ENCODE peak calls at places on chromosomes 3 and 15, in five cellular contexts. One of them, this sample, is unnamed.

GRCh38 chr15:61571026-61571425 is 341.9 kb upstream of the RORA start:
- DNase-seq in sciatic nerve: no peak
- DNase-seq in glutamatergic neuron: no peak
- DNase-seq in naive thymus-derived CD8-positive, alpha-beta T cell: no peak
- DNase-seq in A172: no peak
- DNase-seq in this sample: no peak

GRCh38 chr3:53516339-53516738 is 21.9 kb downstream of the CACNA1D start:
- DNase-seq in sciatic nerve: no peak
- DNase-seq in glutamatergic neuron: no peak
- DNase-seq in naive thymus-derived CD8-positive, alpha-beta T cell: no peak
- DNase-seq in A172: no peak
- DNase-seq in this sample: no peak

GRCh38 chr3:139202226-139202958 is 141.4 kb upstream of the MRPS22 start:
- DNase-seq in sciatic nerve: no peak
- DNase-seq in glutamatergic neuron: peak
- DNase-seq in naive thymus-derived CD8-positive, alpha-beta T cell: no peak
- DNase-seq in A172: no peak
- DNase-seq in this sample: no peak

GRCh38 chr15:25332306-25332705 is 106.5 kb downstream of the UBE3A start:
- DNase-seq in sciatic nerve: no peak
- DNase-seq in glutamatergic neuron: no peak
- DNase-seq in naive thymus-derived CD8-positive, alpha-beta T cell: no peak
- DNase-seq in A172: no peak
- DNase-seq in this sample: no peak

GRCh38 chr3:142523921-142524566 is 54.5 kb downstream of the ATR start:
- DNase-seq in sciatic nerve: no peak
- DNase-seq in glutamatergic neuron: no peak
- DNase-seq in naive thymus-derived CD8-positive, alpha-beta T cell: no peak
- DNase-seq in A172: no peak
- DNase-seq in this sample: no peak

GRCh38 chr3:184601576-184602405 is 40.2 kb downstream of the EPHB3 start:
- DNase-seq in sciatic nerve: peak
- DNase-seq in glutamatergic neuron: no peak
- DNase-seq in naive thymus-derived CD8-positive, alpha-beta T cell: no peak
- DNase-seq in A172: no peak
- DNase-seq in this sample: no peak

GRCh38 chr3:122857019-122857418 is 62.1 kb downstream of the SLC49A4 start:
- DNase-seq in sciatic nerve: no peak
- DNase-seq in glutamatergic neuron: no peak
- DNase-seq in naive thymus-derived CD8-positive, alpha-beta T cell: no peak
- DNase-seq in A172: no peak
- DNase-seq in this sample: no peak

GRCh38 chr15:59522988-59523461 is 85.0 kb downstream of the FAM81A start:
- DNase-seq in sciatic nerve: no peak
- DNase-seq in glutamatergic neuron: no peak
- DNase-seq in naive thymus-derived CD8-positive, alpha-beta T cell: peak
- DNase-seq in A172: no peak
- DNase-seq in this sample: no peak

GRCh38 chr3:65473746-65474145 is 565.0 kb downstream of the MAGI1 start:
- DNase-seq in sciatic nerve: no peak
- DNase-seq in glutamatergic neuron: no peak
- DNase-seq in naive thymus-derived CD8-positive, alpha-beta T cell: no peak
- DNase-seq in A172: no peak
- DNase-seq in this sample: no peak

GRCh38 chr15:67463488-67463887 is 57.4 kb upstream of the C15orf61 start:
- DNase-seq in sciatic nerve: no peak
- DNase-seq in glutamatergic neuron: no peak
- DNase-seq in naive thymus-derived CD8-positive, alpha-beta T cell: no peak
- DNase-seq in A172: no peak
- DNase-seq in this sample: no peak

GRCh38 chr3:36434682-36435426 is 54.5 kb downstream of the STAC start:
- DNase-seq in sciatic nerve: no peak
- DNase-seq in glutamatergic neuron: no peak
- DNase-seq in naive thymus-derived CD8-positive, alpha-beta T cell: no peak
- DNase-seq in A172: no peak
- DNase-seq in this sample: no peak

GRCh38 chr3:142278451-142278850 is 53.1 kb upstream of the GK5 start:
- DNase-seq in sciatic nerve: no peak
- DNase-seq in glutamatergic neuron: no peak
- DNase-seq in naive thymus-derived CD8-positive, alpha-beta T cell: no peak
- DNase-seq in A172: no peak
- DNase-seq in this sample: no peak

GRCh38 chr3:15797600-15798303 is at the start of gene ANKRD28:
- DNase-seq in sciatic nerve: no peak
- DNase-seq in glutamatergic neuron: no peak
- DNase-seq in naive thymus-derived CD8-positive, alpha-beta T cell: peak
- DNase-seq in A172: peak
- DNase-seq in this sample: no peak

GRCh38 chr15:28001641-28002040 is 97.5 kb downstream of the OCA2 start:
- DNase-seq in sciatic nerve: no peak
- DNase-seq in glutamatergic neuron: no peak
- DNase-seq in naive thymus-derived CD8-positive, alpha-beta T cell: no peak
- DNase-seq in A172: no peak
- DNase-seq in this sample: no peak

GRCh38 chr3:171695476-171695875 is 114.8 kb downstream of the PLD1 start:
- DNase-seq in sciatic nerve: no peak
- DNase-seq in glutamatergic neuron: no peak
- DNase-seq in naive thymus-derived CD8-positive, alpha-beta T cell: no peak
- DNase-seq in A172: no peak
- DNase-seq in this sample: no peak

GRCh38 chr3:68007621-68008226 is 353.3 kb upstream of the SUCLG2 start:
- DNase-seq in sciatic nerve: no peak
- DNase-seq in glutamatergic neuron: peak
- DNase-seq in naive thymus-derived CD8-positive, alpha-beta T cell: peak
- DNase-seq in A172: no peak
- DNase-seq in this sample: no peak

GRCh38 chr15:85125056-85125661 is 143.5 kb downstream of the PDE8A start:
- DNase-seq in sciatic nerve: no peak
- DNase-seq in glutamatergic neuron: no peak
- DNase-seq in naive thymus-derived CD8-positive, alpha-beta T cell: no peak
- DNase-seq in A172: peak
- DNase-seq in this sample: no peak

GRCh38 chr3:128218476-128218829 is 65.2 kb downstream of the EEFSEC start:
- DNase-seq in sciatic nerve: no peak
- DNase-seq in glutamatergic neuron: no peak
- DNase-seq in naive thymus-derived CD8-positive, alpha-beta T cell: no peak
- DNase-seq in A172: no peak
- DNase-seq in this sample: no peak

GRCh38 chr3:171712168-171712938 is 97.9 kb downstream of the PLD1 start:
- DNase-seq in sciatic nerve: no peak
- DNase-seq in glutamatergic neuron: no peak
- DNase-seq in naive thymus-derived CD8-positive, alpha-beta T cell: no peak
- DNase-seq in A172: peak
- DNase-seq in this sample: no peak

This sample was measured in cardiac septum.